ENCODE peak calls at places on chromosomes 11 and 22, in five cellular contexts. K, F, T, I and S are unnamed samples.
A peak's percentile ranks its signal among the peaks of the same experiment; 100 is the strongest.

GRCh38 chr11:8282621-8283509 is 19.2 kb upstream of the LMO1 start:
- DNase-seq in I (no peak), K (no peak), T (no peak), F (no peak), S (peak; percentile 61)

GRCh38 chr11:86869966-86870570 is 69.7 kb downstream of the PRSS23 start:
- DNase-seq in K (peak; percentile 88), T (peak; percentile 31), I (peak; percentile 63), F (peak; percentile 41), S (peak; percentile 74)

GRCh38 chr22:17841836-17842235 is 67.6 kb upstream of the BID start:
- DNase-seq in I (no peak), K (no peak), T (no peak), F (no peak), S (no peak)

GRCh38 chr11:11987503-11988022 is 20.9 kb downstream of the DKK3 start:
- DNase-seq in I (peak; percentile 78), F (no peak), K (no peak), T (peak; percentile 85), S (peak; percentile 33)

GRCh38 chr11:17859552-17859951 is 125.0 kb downstream of the KCNC1 start:
- DNase-seq in I (no peak), K (no peak), F (no peak), T (no peak), S (no peak)

GRCh38 chr11:17506942-17507341 is 30.3 kb upstream of the ABCC8 start:
- DNase-seq in K (no peak), T (no peak), F (no peak), I (no peak), S (no peak)

GRCh38 chr22:26170795-26171194 is 1.5 kb downstream of the SEZ6L start:
- DNase-seq in K (no peak), I (no peak), F (no peak), T (no peak), S (peak; percentile 41)

GRCh38 chr11:82547163-82547560 is 186.5 kb downstream of the FAM181B start:
- DNase-seq in F (no peak), T (no peak), I (no peak), K (no peak), S (peak; percentile 77)

GRCh38 chr11:117563556-117563955 is 233.5 kb downstream of the DSCAML1 start:
- DNase-seq in K (no peak), I (no peak), F (no peak), T (no peak), S (no peak)

GRCh38 chr11:69075421-69076128 is 26.8 kb downstream of the TPCN2 start:
- DNase-seq in F (peak; percentile 82), K (peak; percentile 87), I (peak; percentile 99), T (peak; percentile 100), S (peak; percentile 96)

GRCh38 chr11:76777325-76777724 is 5.8 kb upstream of the TSKU start:
- DNase-seq in T (no peak), K (no peak), F (no peak), I (peak; percentile 41), S (no peak)

GRCh38 chr11:129077191-129077590 is 114.9 kb downstream of the ARHGAP32 start:
- DNase-seq in F (no peak), T (no peak), K (no peak), I (no peak), S (peak; percentile 9)

GRCh38 chr11:46377831-46378230 is 3.6 kb upstream of the MDK start:
- DNase-seq in T (no peak), F (no peak), K (no peak), I (no peak), S (no peak)

GRCh38 chr11:72716291-72716690 is 35.9 kb downstream of the ARAP1 start:
- DNase-seq in I (peak; percentile 35), F (no peak), T (no peak), K (no peak), S (no peak)

GRCh38 chr11:115717215-115717584 is 213.0 kb upstream of the CADM1 start:
- DNase-seq in I (peak; percentile 46), F (no peak), T (no peak), K (no peak), S (no peak)

GRCh38 chr11:26607725-26608506 is 35.9 kb upstream of the MUC15 start:
- DNase-seq in F (no peak), I (no peak), T (no peak), K (no peak), S (no peak)

GRCh38 chr22:17086301-17086700 is 1.5 kb downstream of the IL17RA start:
- DNase-seq in K (no peak), F (no peak), I (no peak), T (no peak), S (no peak)

GRCh38 chr11:126839496-126839895 is 161.1 kb downstream of the KIRREL3 start:
- DNase-seq in I (no peak), T (no peak), K (no peak), F (no peak), S (no peak)

GRCh38 chr11:61840371-61840770 is 12.3 kb downstream of the FADS2 start:
- DNase-seq in I (no peak), F (no peak), K (no peak), T (no peak), S (no peak)

GRCh38 chr11:35418282-35418846 is 994 bp downstream of the SLC1A2 start:
- DNase-seq in K (no peak), I (no peak), T (no peak), F (no peak), S (no peak)

GRCh38 chr22:37486224-37486845 is at the start of gene MFNG:
- DNase-seq in T (no peak), K (peak; percentile 62), I (peak; percentile 6), F (no peak), S (peak; percentile 87)
- H3K4me1 ChIP-seq in T (peaks cover 9% of the 10 kb centered on the region), K (no peaks in the 10 kb centered on the region), I (peaks cover 11% of the 10 kb centered on the region), F (peaks cover 33% of the 10 kb centered on the region), S (peaks cover 27% of the 10 kb centered on the region)

DNA sequence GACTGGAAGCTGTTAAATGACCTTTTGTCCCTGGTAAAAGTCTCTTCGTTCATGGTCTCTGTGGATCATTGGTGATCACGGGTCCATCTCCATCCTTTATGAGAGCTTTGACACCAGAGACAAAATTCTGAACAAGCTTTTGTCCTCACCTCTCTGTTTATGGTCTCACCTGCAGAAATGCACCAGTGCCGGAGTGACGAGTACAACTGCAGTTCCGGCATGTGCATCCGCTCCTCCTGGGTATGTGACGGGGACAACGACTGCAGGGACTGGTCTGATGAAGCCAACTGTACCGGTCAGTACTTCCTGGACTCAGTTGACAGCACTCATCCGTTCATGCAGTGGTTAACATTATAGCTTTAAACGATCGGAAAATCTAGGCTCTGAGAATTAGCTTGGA is 124.3 kb upstream of the SORL1-AS1 start:
- DNase-seq in T (no peak), F (no peak), K (no peak), I (no peak), S (no peak)
- H3K36me3 ChIP-seq in T (no peaks in the 10 kb centered on the region), F (no peaks in the 10 kb centered on the region), K (no peaks in the 10 kb centered on the region), I (no peaks in the 10 kb centered on the region), S (no peaks in the 10 kb centered on the region)

GRCh38 chr11:114088216-114088615 is 28.7 kb downstream of the ZBTB16 start:
- DNase-seq in F (no peak), T (no peak), K (no peak), I (no peak), S (no peak)

GRCh38 chr11:114084414-114084813 is 24.9 kb downstream of the ZBTB16 start:
- DNase-seq in I (no peak), K (no peak), T (no peak), F (no peak), S (no peak)

GRCh38 chr11:114087028-114087427 is 27.5 kb downstream of the ZBTB16 start:
- DNase-seq in K (no peak), F (no peak), I (no peak), T (no peak), S (no peak)

GRCh38 chr11:114086394-114086793 is 26.9 kb downstream of the ZBTB16 start:
- DNase-seq in K (no peak), F (no peak), T (no peak), I (no peak), S (no peak)

GRCh38 chr11:114085965-114086364 is 26.5 kb downstream of the ZBTB16 start:
- DNase-seq in T (no peak), F (no peak), K (no peak), I (no peak), S (no peak)
- H3K4me1 ChIP-seq in T (no peaks in the 10 kb centered on the region), F (no peaks in the 10 kb centered on the region), K (peaks cover 96% of the 10 kb centered on the region), I (no peaks in the 10 kb centered on the region), S (no peaks in the 10 kb centered on the region)

GRCh38 chr22:46360097-46360496 is 24.6 kb downstream of the TRMU start:
- DNase-seq in K (no peak), I (no peak), F (no peak), T (no peak), S (no peak)
- H3K36me3 ChIP-seq in K (peaks cover 15% of the 10 kb centered on the region), I (peaks cover 17% of the 10 kb centered on the region), F (peaks cover 6% of the 10 kb centered on the region), T (peaks cover 29% of the 10 kb centered on the region), S (no peaks in the 10 kb centered on the region)

GRCh38 chr11:130371004-130371590 is 56.4 kb upstream of the ZBTB44 start:
- DNase-seq in I (no peak), F (no peak), K (no peak), T (no peak), S (peak; percentile 28)
- H3K4me1 ChIP-seq in I (no peaks in the 10 kb centered on the region), F (no peaks in the 10 kb centered on the region), K (no peaks in the 10 kb centered on the region), T (peaks cover 4% of the 10 kb centered on the region), S (peaks cover 15% of the 10 kb centered on the region)

GRCh38 chr11:71484248-71485062 is 31.5 kb downstream of the NADSYN1 start:
- DNase-seq in K (no peak), I (no peak), F (no peak), T (no peak), S (no peak)

GRCh38 chr11:71486320-71486719 is 33.3 kb downstream of the NADSYN1 start:
- DNase-seq in F (no peak), I (no peak), K (no peak), T (no peak), S (no peak)

GRCh38 chr11:71485063-71485399 is 32.0 kb downstream of the NADSYN1 start:
- DNase-seq in K (no peak), T (no peak), I (no peak), F (no peak), S (no peak)

GRCh38 chr11:71483689-71484088 is 30.7 kb downstream of the NADSYN1 start:
- DNase-seq in K (no peak), I (no peak), T (no peak), F (no peak), S (no peak)

DNA sequence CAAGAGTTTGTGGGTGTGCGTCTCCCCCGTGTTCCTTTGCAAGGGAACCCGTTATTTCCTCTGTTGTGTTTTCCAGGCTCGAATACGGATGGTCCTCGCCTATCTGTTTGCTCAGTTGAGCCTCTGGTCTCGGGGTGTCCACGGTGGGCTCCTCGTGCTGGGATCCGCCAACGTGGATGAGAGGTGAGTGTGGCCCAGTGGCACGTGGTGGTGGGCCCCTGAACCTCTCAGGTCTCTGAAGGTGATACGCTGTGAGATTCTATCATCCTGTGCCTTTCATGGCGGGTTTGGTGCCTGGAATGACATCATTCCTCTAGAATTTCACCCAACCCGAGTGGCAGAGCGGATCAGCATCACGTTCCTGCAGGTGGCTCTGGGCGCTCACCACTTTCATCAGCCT is 32.5 kb downstream of the NADSYN1 start:
- DNase-seq in I (no peak), T (no peak), K (no peak), F (no peak), S (no peak)
- H3K36me3 ChIP-seq in I (peaks cover 61% of the 10 kb centered on the region), T (no peaks in the 10 kb centered on the region), K (peaks cover 76% of the 10 kb centered on the region), F (peaks cover 12% of the 10 kb centered on the region), S (peaks cover 4% of the 10 kb centered on the region)